ENCODE peak calls at places on chromosomes 12 and 14, in five cellular contexts. One of them, this sample, is unnamed.

GRCh38 chr14:55976219-55976618 is 142.0 kb upstream of the PELI2 start:
- DNase-seq in stomach: peak
- DNase-seq in adrenal gland: no peak
- DNase-seq in IMR-90: no peak
- DNase-seq in uterus: no peak
- DNase-seq in this sample: no peak

GRCh38 chr14:58341152-58341748 is 42.9 kb downstream of the ARID4A start:
- DNase-seq in uterus: no peak
- DNase-seq in IMR-90: no peak
- DNase-seq in adrenal gland: no peak
- DNase-seq in stomach: no peak
- DNase-seq in this sample: no peak

GRCh38 chr14:22689186-22689585 is 45.0 kb upstream of the OR6J1 start:
- DNase-seq in adrenal gland: no peak
- DNase-seq in stomach: no peak
- DNase-seq in IMR-90: peak
- DNase-seq in uterus: peak
- DNase-seq in this sample: no peak

GRCh38 chr12:114425031-114425626 is 19.2 kb upstream of the TBX5 start:
- DNase-seq in stomach: no peak
- DNase-seq in uterus: no peak
- DNase-seq in adrenal gland: no peak
- DNase-seq in IMR-90: peak
- DNase-seq in this sample: no peak

GRCh38 chr12:23204933-23205778 is 580.2 kb downstream of the ETNK1 start:
- DNase-seq in IMR-90: peak
- DNase-seq in adrenal gland: no peak
- DNase-seq in uterus: no peak
- DNase-seq in stomach: no peak
- DNase-seq in this sample: peak

GRCh38 chr14:64920465-64920864 is 6.2 kb downstream of the CHURC1 start:
- DNase-seq in adrenal gland: no peak
- DNase-seq in stomach: no peak
- DNase-seq in uterus: no peak
- DNase-seq in IMR-90: no peak
- DNase-seq in this sample: no peak

GRCh38 chr12:53251477-53252348 is 16.4 kb upstream of the ESPL1 start:
- DNase-seq in uterus: peak
- DNase-seq in adrenal gland: peak
- DNase-seq in stomach: peak
- DNase-seq in IMR-90: peak
- DNase-seq in this sample: peak

GRCh38 chr14:68774771-68775613 is 17.9 kb downstream of the ZFP36L1 start:
- DNase-seq in IMR-90: peak
- DNase-seq in adrenal gland: no peak
- DNase-seq in uterus: peak
- DNase-seq in stomach: peak
- DNase-seq in this sample: no peak

GRCh38 chr14:69767369-69767999 is 542 bp downstream of the SRSF5 start:
- DNase-seq in uterus: peak
- DNase-seq in IMR-90: peak
- DNase-seq in adrenal gland: peak
- DNase-seq in stomach: peak
- DNase-seq in this sample: peak

GRCh38 chr14:78341827-78342389 is 171.7 kb downstream of the NRXN3 start:
- DNase-seq in stomach: no peak
- DNase-seq in IMR-90: no peak
- DNase-seq in uterus: no peak
- DNase-seq in adrenal gland: no peak
- DNase-seq in this sample: no peak

GRCh38 chr12:109196332-109196731 is 79.9 kb downstream of the ACACB start:
- DNase-seq in adrenal gland: no peak
- DNase-seq in stomach: no peak
- DNase-seq in uterus: no peak
- DNase-seq in IMR-90: no peak
- DNase-seq in this sample: no peak

GRCh38 chr12:25800101-25800500 is 158.4 kb upstream of the RASSF8 start:
- DNase-seq in adrenal gland: no peak
- DNase-seq in stomach: no peak
- DNase-seq in IMR-90: peak
- DNase-seq in uterus: no peak
- DNase-seq in this sample: no peak

GRCh38 chr14:23052182-23052623 is 5.1 kb downstream of the CDH24 start:
- DNase-seq in uterus: no peak
- DNase-seq in IMR-90: no peak
- DNase-seq in stomach: peak
- DNase-seq in adrenal gland: no peak
- DNase-seq in this sample: no peak

GRCh38 chr14:25108959-25109358 is 59.0 kb upstream of the STXBP6 start:
- DNase-seq in adrenal gland: no peak
- DNase-seq in IMR-90: no peak
- DNase-seq in stomach: peak
- DNase-seq in uterus: no peak
- DNase-seq in this sample: no peak

GRCh38 chr14:25350071-25350470 is 300.1 kb upstream of the STXBP6 start:
- DNase-seq in IMR-90: no peak
- DNase-seq in stomach: no peak
- DNase-seq in adrenal gland: peak
- DNase-seq in uterus: no peak
- DNase-seq in this sample: no peak

GRCh38 chr12:131388164-131388795 is 322.6 kb upstream of the SFSWAP start:
- DNase-seq in IMR-90: no peak
- DNase-seq in adrenal gland: no peak
- DNase-seq in stomach: no peak
- DNase-seq in uterus: no peak
- DNase-seq in this sample: no peak

GRCh38 chr14:103100281-103101121 is 6.0 kb downstream of the EXOC3L4 start:
- DNase-seq in adrenal gland: no peak
- DNase-seq in IMR-90: no peak
- DNase-seq in uterus: no peak
- DNase-seq in stomach: no peak
- DNase-seq in this sample: no peak

GRCh38 chr12:131912526-131913274 is 16.4 kb upstream of the PUS1 start:
- DNase-seq in stomach: peak
- DNase-seq in uterus: peak
- DNase-seq in IMR-90: peak
- DNase-seq in adrenal gland: peak
- DNase-seq in this sample: peak

GRCh38 chr14:32202468-32202865 is 602 bp downstream of the RNU6-8 start:
- DNase-seq in IMR-90: peak
- DNase-seq in uterus: no peak
- DNase-seq in stomach: no peak
- DNase-seq in adrenal gland: no peak
- DNase-seq in this sample: no peak

GRCh38 chr12:66662729-66663128 is 16.1 kb downstream of the GRIP1 start:
- DNase-seq in IMR-90: peak
- DNase-seq in uterus: no peak
- DNase-seq in adrenal gland: no peak
- DNase-seq in stomach: no peak
- DNase-seq in this sample: no peak

GRCh38 chr14:99707420-99707819 is 23.3 kb downstream of the CYP46A1 start:
- DNase-seq in IMR-90: no peak
- DNase-seq in uterus: no peak
- DNase-seq in stomach: no peak
- DNase-seq in adrenal gland: no peak
- DNase-seq in this sample: no peak

GRCh38 chr12:51238037-51238509 is 553 bp upstream of the DAZAP2 start:
- DNase-seq in IMR-90: no peak
- DNase-seq in uterus: no peak
- DNase-seq in stomach: peak
- DNase-seq in adrenal gland: no peak
- DNase-seq in this sample: no peak

GRCh38 chr14:43687866-43688265 is 819.2 kb downstream of the FSCB start:
- DNase-seq in stomach: no peak
- DNase-seq in uterus: no peak
- DNase-seq in adrenal gland: no peak
- DNase-seq in IMR-90: peak
- DNase-seq in this sample: no peak

GRCh38 chr12:175250-175649 is 38.7 kb downstream of the SLC6A12 start:
- DNase-seq in stomach: no peak
- DNase-seq in adrenal gland: no peak
- DNase-seq in IMR-90: no peak
- DNase-seq in uterus: no peak
- DNase-seq in this sample: no peak

GRCh38 chr14:93333631-93334095 is 827 bp upstream of the BTBD7 start:
- DNase-seq in IMR-90: no peak
- DNase-seq in uterus: no peak
- DNase-seq in stomach: no peak
- DNase-seq in adrenal gland: no peak
- DNase-seq in this sample: no peak

GRCh38 chr14:93330609-93331000 is 2.2 kb downstream of the BTBD7 start:
- DNase-seq in uterus: no peak
- DNase-seq in IMR-90: no peak
- DNase-seq in adrenal gland: no peak
- DNase-seq in stomach: no peak
- DNase-seq in this sample: no peak

GRCh38 chr14:93331375-93332031 is 1.3 kb downstream of the BTBD7 start:
- DNase-seq in uterus: no peak
- DNase-seq in IMR-90: no peak
- DNase-seq in stomach: no peak
- DNase-seq in adrenal gland: peak
- DNase-seq in this sample: no peak

GRCh38 chr14:93332032-93332852 is 594 bp downstream of the BTBD7 start:
- DNase-seq in adrenal gland: peak
- DNase-seq in uterus: peak
- DNase-seq in stomach: peak
- DNase-seq in IMR-90: peak
- DNase-seq in this sample: peak

GRCh38 chr14:93332853-93333630 is at the start of gene BTBD7:
- DNase-seq in IMR-90: peak
- DNase-seq in adrenal gland: peak
- DNase-seq in uterus: peak
- DNase-seq in stomach: peak
- DNase-seq in this sample: peak
- TF ChIP-seq POLR2A in IMR-90: peak
- TF ChIP-seq POLR2A in adrenal gland: peak
- TF ChIP-seq POLR2A in uterus: peak
- TF ChIP-seq POLR2A in stomach: no peak
- TF ChIP-seq POLR2A in this sample: peak

GRCh38 chr14:74945852-74946658 is 9.3 kb downstream of the PGF start:
- DNase-seq in uterus: peak
- DNase-seq in stomach: peak
- DNase-seq in IMR-90: peak
- DNase-seq in adrenal gland: peak
- DNase-seq in this sample: peak
- TF ChIP-seq POLR2A in uterus: no peak
- TF ChIP-seq POLR2A in stomach: no peak
- TF ChIP-seq POLR2A in IMR-90: peak
- TF ChIP-seq POLR2A in adrenal gland: no peak
- TF ChIP-seq POLR2A in this sample: no peak

GRCh38 chr12:3869448-3869847 is 3.8 kb downstream of the PARP11 start:
- DNase-seq in stomach: no peak
- DNase-seq in adrenal gland: no peak
- DNase-seq in IMR-90: no peak
- DNase-seq in uterus: no peak
- DNase-seq in this sample: no peak

GRCh38 chr12:3869860-3870259 is 3.3 kb downstream of the PARP11 start:
- DNase-seq in uterus: no peak
- DNase-seq in IMR-90: no peak
- DNase-seq in stomach: no peak
- DNase-seq in adrenal gland: no peak
- DNase-seq in this sample: no peak

DNA sequence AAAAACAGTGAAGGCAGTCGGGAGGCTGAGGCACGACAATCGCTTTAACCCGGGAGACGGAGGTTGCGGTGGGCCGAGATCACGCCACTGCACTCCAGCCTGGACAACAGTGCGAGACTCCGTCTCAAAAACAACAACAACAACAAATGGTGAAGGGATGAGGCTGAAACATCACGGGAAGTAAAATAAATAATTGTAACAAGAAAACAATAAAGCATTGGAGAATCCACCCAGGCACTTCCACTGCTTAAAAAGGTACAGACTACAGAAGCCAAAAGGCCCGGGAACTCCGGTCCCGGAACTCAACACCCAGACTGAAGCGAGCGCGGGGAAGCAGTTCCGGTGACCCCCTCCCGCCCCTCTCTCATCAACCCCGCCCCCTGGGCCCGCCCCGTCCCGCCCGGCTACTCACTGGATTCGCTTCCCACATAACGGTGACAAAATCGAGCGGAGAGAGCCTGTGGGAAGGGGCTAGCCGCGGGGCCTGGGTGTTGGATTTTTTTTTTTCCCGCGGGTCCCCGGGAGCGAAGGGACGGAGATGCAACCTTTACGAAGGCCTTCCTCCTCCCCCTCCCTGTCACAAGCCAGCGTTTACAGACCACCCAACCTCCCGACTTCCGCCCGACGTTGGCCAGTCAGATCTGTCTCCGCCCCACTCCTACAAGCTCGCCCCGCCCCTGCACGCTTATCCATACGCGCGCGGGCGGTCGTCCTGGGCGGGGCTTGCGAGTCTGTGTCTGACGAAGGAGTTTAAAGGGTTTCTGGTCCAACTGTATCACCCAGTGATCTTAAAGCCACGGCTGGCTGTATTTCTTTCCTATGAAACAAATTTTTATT is at the start of gene PARP11:
- DNase-seq in uterus: peak
- DNase-seq in stomach: peak
- DNase-seq in adrenal gland: peak
- DNase-seq in IMR-90: peak
- DNase-seq in this sample: peak
- TF ChIP-seq POLR2A in uterus: peak
- TF ChIP-seq POLR2A in stomach: no peak
- TF ChIP-seq POLR2A in adrenal gland: peak
- TF ChIP-seq POLR2A in IMR-90: peak
- TF ChIP-seq POLR2A in this sample: peak

GRCh38 chr12:41604830-41605229 is 416.7 kb downstream of the PDZRN4 start:
- DNase-seq in adrenal gland: no peak
- DNase-seq in uterus: no peak
- DNase-seq in stomach: no peak
- DNase-seq in IMR-90: no peak
- DNase-seq in this sample: no peak

GRCh38 chr12:41606741-41607460 is 418.8 kb downstream of the PDZRN4 start:
- DNase-seq in IMR-90: no peak
- DNase-seq in uterus: no peak
- DNase-seq in stomach: no peak
- DNase-seq in adrenal gland: no peak
- DNase-seq in this sample: no peak

GRCh38 chr12:41605528-41606295 is 417.6 kb downstream of the PDZRN4 start:
- DNase-seq in adrenal gland: no peak
- DNase-seq in IMR-90: peak
- DNase-seq in uterus: no peak
- DNase-seq in stomach: no peak
- DNase-seq in this sample: no peak
- TF ChIP-seq POLR2A in adrenal gland: no peak
- TF ChIP-seq POLR2A in IMR-90: no peak
- TF ChIP-seq POLR2A in uterus: no peak
- TF ChIP-seq POLR2A in stomach: no peak
- TF ChIP-seq POLR2A in this sample: no peak

This sample was measured in GM12892.